ENCODE peak calls at places on chromosomes 11 and 22, in eight cellular contexts. O is RWPE2; U is PC-3; D is sciatic nerve; T is activated naive CD4-positive, alpha-beta T cell treated with anti-CD3 and anti-CD28 coated beads, Interleukin-2, amount 50 U/mL, for 72 hours; K is left lung; B is K562; F is activated CD8-positive, alpha-beta memory T cell treated with anti-CD3 and anti-CD28 coated beads, Interleukin-2, amount 10 ng/mL, durations not matched to agents 7 days and 5 days. J is an unnamed sample.

GRCh38 chr11:18671246-18671645 is 27.3 kb upstream of the TMEM86A start:
- ATAC-seq in O (no peak), U (no peak), D (no peak), T (peak; percentile 57), K (no peak), B (no peak), F (no peak), J (no peak)

GRCh38 chr11:88357323-88358039 is 19.9 kb upstream of the CTSC start:
- ATAC-seq in O (peak; percentile 35), U (peak; percentile 96), D (peak; percentile 74), T (peak; percentile 92), K (peak; percentile 62), B (peak; percentile 85), F (peak; percentile 64), J (peak; percentile 63)

GRCh38 chr11:123302751-123303195 is 107.7 kb upstream of the CLMP start:
- ATAC-seq in O (no peak), U (peak; percentile 58), D (no peak), T (peak; percentile 68), K (no peak), B (no peak), F (peak; percentile 57), J (peak; percentile 78)

GRCh38 chr11:123190504-123190903 is 4.5 kb downstream of the CLMP start:
- ATAC-seq in O (no peak), U (no peak), D (no peak), T (no peak), K (no peak), B (no peak), F (no peak), J (no peak)

GRCh38 chr22:42932857-42933782 is 76.0 kb upstream of the ARFGAP3 start:
- ATAC-seq in O (no peak), U (no peak), D (peak; percentile 25), T (peak; percentile 66), K (peak; percentile 26), B (peak; percentile 67), F (peak; percentile 52), J (no peak)

GRCh38 chr11:69107413-69107812 is 48.3 kb upstream of the SMIM38 start:
- ATAC-seq in O (no peak), U (no peak), D (no peak), T (no peak), K (no peak), B (no peak), F (no peak), J (no peak)

GRCh38 chr11:16909375-16910035 is 104.7 kb downstream of the PLEKHA7 start:
- ATAC-seq in O (no peak), U (no peak), D (peak; percentile 32), T (peak; percentile 50), K (no peak), B (no peak), F (peak; percentile 53), J (no peak)

GRCh38 chr11:44804449-44805151 is 77.8 kb downstream of the TSPAN18 start:
- ATAC-seq in O (no peak), U (no peak), D (peak; percentile 87), T (no peak), K (peak; percentile 13), B (no peak), F (no peak), J (no peak)

GRCh38 chr11:58616594-58616993 is 5.9 kb upstream of the CNTF start:
- ATAC-seq in O (peak; percentile 66), U (peak; percentile 98), D (no peak), T (no peak), K (peak; percentile 53), B (no peak), F (no peak), J (peak; percentile 47)

GRCh38 chr22:37192741-37193140 is 4.7 kb upstream of the C1QTNF6 start:
- ATAC-seq in O (no peak), U (no peak), D (no peak), T (no peak), K (no peak), B (no peak), F (no peak), J (no peak)

GRCh38 chr11:95788921-95789505 is 569 bp downstream of the FAM76B start:
- ATAC-seq in O (no peak), U (peak; percentile 1), D (no peak), T (no peak), K (no peak), B (no peak), F (no peak), J (peak; percentile 12)

J was measured in SK-N-SH treated with all-trans-retinoic acid at 6 μM for 48 hours.